ENCODE peak calls at places on chromosomes 16 and 17, in four cellular contexts. W is neural progenitor cell, I is GM23338, Q is GM23248. Z is an unnamed sample.

GRCh38 chr17:76054112-76054476 is 18.2 kb downstream of the SRP68 start:
- DNase-seq in W (no peak), Q (peak), I (no peak), Z (no peak)

GRCh38 chr16:25079637-25080375 is 31.7 kb upstream of the LCMT1 start:
- DNase-seq in I (no peak), W (no peak), Q (no peak), Z (no peak)

GRCh38 chr17:32518856-32519768 is 32.3 kb downstream of the CDK5R1 start:
- DNase-seq in Q (peak), W (peak), I (peak), Z (no peak)

GRCh38 chr16:29987371-29988085 is 7.9 kb downstream of the HIRIP3 start:
- DNase-seq in W (no peak), I (no peak), Q (no peak), Z (no peak)

GRCh38 chr17:58525239-58525638 is 10.8 kb upstream of the MTMR4 start:
- DNase-seq in Q (peak), W (no peak), I (peak), Z (no peak)

GRCh38 chr17:30550512-30551273 is 73.5 kb downstream of the GOSR1 start:
- DNase-seq in W (no peak), I (no peak), Q (peak), Z (peak)

GRCh38 chr16:15434425-15435215 is at the start of gene BMERB1:
- DNase-seq in W (peak), I (peak), Q (peak), Z (no peak)

GRCh38 chr17:66123163-66123562 is 68.8 kb downstream of the CEP112 start:
- DNase-seq in Q (peak), I (peak), W (peak), Z (no peak)

GRCh38 chr17:56779306-56779705 is 54.4 kb downstream of the C17orf67 start:
- DNase-seq in Q (peak), I (no peak), W (no peak), Z (no peak)

DNA sequence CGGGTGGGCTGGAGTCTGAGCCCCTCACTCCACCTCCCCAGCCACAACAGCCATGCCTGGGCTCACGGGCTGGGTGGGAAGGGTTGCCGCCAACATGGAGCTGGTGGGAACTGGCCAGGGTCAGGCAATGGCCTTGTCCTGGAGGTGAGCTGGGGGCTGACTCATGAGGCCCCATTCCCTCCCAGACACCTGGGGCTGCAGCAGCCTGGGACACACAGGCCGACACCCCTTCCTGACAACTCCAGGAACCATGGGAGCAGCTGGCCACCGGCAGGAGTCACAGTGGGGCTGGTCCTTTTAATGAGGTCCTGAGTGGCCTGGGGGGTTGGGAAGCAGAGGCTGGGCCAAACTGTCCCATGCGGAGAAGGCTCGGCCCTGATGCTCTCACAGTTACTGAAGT is 12.2 kb downstream of the DBNDD1 start:
- DNase-seq in W (no peak), Q (no peak), I (no peak), Z (no peak)
- H2AFZ ChIP-seq in W (no peak), Q (no peak), I (no peak), Z (no peak)

DNA sequence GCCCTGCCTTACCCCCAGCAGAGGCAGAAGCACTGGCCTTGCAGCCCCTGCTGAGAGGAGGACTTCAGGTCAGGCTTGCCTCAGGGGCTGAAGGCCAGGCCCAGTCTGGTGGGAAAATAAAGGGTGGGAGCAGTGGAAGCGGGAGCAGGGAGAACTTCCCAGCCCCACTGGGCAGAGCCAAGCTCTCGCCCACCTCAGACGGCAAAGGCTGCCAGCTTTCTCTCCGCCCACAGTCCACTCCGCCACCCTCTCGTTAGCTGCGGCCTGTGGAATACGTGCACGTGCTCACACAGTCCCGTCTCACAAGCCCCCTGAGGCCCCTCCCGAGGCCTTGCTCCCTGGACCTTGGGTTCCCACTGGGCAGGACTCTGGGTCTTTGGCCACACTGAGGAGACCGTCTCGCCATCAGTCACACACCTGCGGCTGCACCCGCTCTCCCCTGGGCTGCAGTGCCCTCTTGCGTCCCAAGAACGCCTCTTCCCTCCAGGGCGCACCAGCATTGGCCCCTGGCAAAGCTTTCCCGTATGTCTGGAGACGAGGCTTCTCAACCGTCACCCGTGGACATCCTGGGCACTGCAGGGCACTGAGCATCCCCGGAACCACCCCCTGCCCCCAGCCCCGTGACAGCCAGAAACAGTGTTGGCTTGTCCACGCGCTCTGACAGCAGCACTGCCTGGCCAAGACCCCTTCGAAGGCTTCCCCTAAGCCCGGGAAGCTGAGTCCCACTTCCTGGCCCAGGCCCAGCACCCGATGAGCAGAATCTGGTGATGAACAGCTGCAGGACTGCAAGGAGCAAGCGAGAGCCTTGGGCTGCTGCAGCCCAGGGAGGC is 8.3 kb downstream of the MRPL28 start:
- DNase-seq in Q (peak), W (peak), I (peak), Z (peak)
- TF ChIP-seq EZH2phosphoT487 in Q (no peak), W (no peak), I (no peak), Z (no peak)

GRCh38 chr17:4858880-4859260 is 25.7 kb downstream of the MINK1 start:
- DNase-seq in I (peak), W (no peak), Q (peak), Z (no peak)
- H3K4me3 ChIP-seq in I (peak), W (no peak), Q (no peak), Z (no peak)

GRCh38 chr17:43353364-43353763 is 45.4 kb upstream of the ARL4D start:
- DNase-seq in I (no peak), W (no peak), Q (no peak), Z (no peak)

GRCh38 chr17:43351686-43352085 is 47.1 kb upstream of the ARL4D start:
- DNase-seq in W (no peak), I (no peak), Q (no peak), Z (no peak)

GRCh38 chr17:43349142-43349541 is 49.7 kb upstream of the ARL4D start:
- DNase-seq in W (no peak), Q (no peak), I (no peak), Z (no peak)

GRCh38 chr17:43350888-43351361 is 47.9 kb upstream of the ARL4D start:
- DNase-seq in Q (no peak), I (no peak), W (no peak), Z (no peak)

GRCh38 chr17:43352579-43352978 is 46.2 kb upstream of the ARL4D start:
- DNase-seq in I (no peak), W (no peak), Q (no peak), Z (no peak)
- H2AFZ ChIP-seq in I (no peak), W (no peak), Q (no peak), Z (no peak)

GRCh38 chr17:50641339-50641725 is 6.7 kb downstream of the ABCC3 start:
- DNase-seq in I (no peak), Q (no peak), W (no peak), Z (no peak)
- TF ChIP-seq EZH2phosphoT487 in I (no peak), Q (no peak), W (no peak), Z (no peak)

Z was measured in OCI-LY7.